ENCODE peak calls at places on chromosomes 13 and 19, in seven cellular contexts. B is tibial nerve, R is heart right ventricle, M is ascending aorta, T is thoracic aorta, D is IMR-90, E is endodermal cell. X is an unnamed sample. For H3K27me3, the result is how much of the 10 kb centered on the place peaks cover.

GRCh38 chr13:27007166-27007565 is 164.4 kb downstream of the USP12 start:
- DNase-seq in B (no peak), R (no peak), M (no peak), T (no peak), D (no peak), E (peak), X (no peak)

GRCh38 chr13:31282741-31283455 is 83.1 kb downstream of the B3GLCT start:
- DNase-seq in B (no peak), R (no peak), M (no peak), T (no peak), D (no peak), E (no peak), X (no peak)

GRCh38 chr13:63586467-63586866 is 2170.8 kb upstream of the PCDH20 start:
- DNase-seq in B (no peak), R (no peak), M (no peak), T (no peak), D (no peak), E (no peak), X (no peak)

GRCh38 chr13:76307157-76307556 is 579.0 kb downstream of the KCTD12 start:
- DNase-seq in B (no peak), R (no peak), M (no peak), T (no peak), D (peak), E (no peak), X (no peak)

GRCh38 chr19:46746281-46746965 is at the start of gene STRN4:
- DNase-seq in B (no peak), R (peak), M (no peak), T (no peak), D (no peak), E (peak), X (no peak)

GRCh38 chr19:1400281-1401137 is 833 bp downstream of the GAMT start:
- DNase-seq in B (no peak), R (peak), M (no peak), T (no peak), D (no peak), E (no peak), X (no peak)

GRCh38 chr19:33139165-33139564 is 7.3 kb downstream of the WDR88 start:
- DNase-seq in B (no peak), R (no peak), M (no peak), T (no peak), D (no peak), E (no peak), X (no peak)

GRCh38 chr19:48348039-48348438 is 15.7 kb downstream of the TMEM143 start:
- DNase-seq in B (no peak), R (no peak), M (no peak), T (no peak), D (no peak), E (no peak), X (no peak)

GRCh38 chr13:112444416-112445399 is 68.6 kb downstream of the SPACA7 start:
- DNase-seq in B (no peak), R (no peak), M (no peak), T (no peak), D (no peak), E (peak), X (no peak)

GRCh38 chr13:45333973-45334922 is 6.7 kb downstream of the TPT1 start:
- DNase-seq in B (no peak), R (no peak), M (no peak), T (no peak), D (peak), E (peak), X (no peak)

GRCh38 chr19:58519087-58519354 is 589 bp downstream of the ZBTB45 start:
- DNase-seq in B (peak), R (peak), M (no peak), T (no peak), D (peak), E (peak), X (peak)

GRCh38 chr19:51691122-51692064 is 1.7 kb upstream of the SPACA6 start:
- DNase-seq in B (no peak), R (no peak), M (no peak), T (no peak), D (peak), E (peak), X (no peak)

GRCh38 chr13:86856996-86857395 is 814.2 kb upstream of the SLITRK5 start:
- DNase-seq in B (no peak), R (no peak), M (no peak), T (no peak), D (peak), E (no peak), X (no peak)

GRCh38 chr19:55672418-55672817 is 2.6 kb upstream of the EPN1 start:
- DNase-seq in B (no peak), R (no peak), M (no peak), T (no peak), D (peak), E (no peak), X (no peak)

GRCh38 chr19:38199340-38199739 is 24.7 kb downstream of the DPF1 start:
- DNase-seq in B (no peak), R (no peak), M (no peak), T (no peak), D (no peak), E (no peak), X (no peak)

GRCh38 chr19:21915411-21915810 is 79.4 kb upstream of the ZNF43 start:
- DNase-seq in B (no peak), R (no peak), M (no peak), T (no peak), D (no peak), E (no peak), X (no peak)

GRCh38 chr19:13860679-13861391 is 16.1 kb upstream of the NANOS3 start:
- DNase-seq in B (no peak), R (no peak), M (no peak), T (no peak), D (no peak), E (no peak), X (no peak)

GRCh38 chr19:38733493-38734175 is 10.6 kb downstream of the CAPN12 start:
- DNase-seq in B (no peak), R (peak), M (no peak), T (no peak), D (no peak), E (no peak), X (no peak)

GRCh38 chr13:76884167-76884566 is 2.0 kb downstream of the KCTD12 start:
- DNase-seq in B (no peak), R (peak), M (no peak), T (no peak), D (no peak), E (peak), X (no peak)

GRCh38 chr13:65844266-65844841 is 1385.8 kb downstream of the PCDH9 start:
- DNase-seq in B (no peak), R (peak), M (no peak), T (no peak), D (no peak), E (no peak), X (no peak)

GRCh38 chr19:16836115-16836905 is 7.1 kb downstream of the SIN3B start:
- DNase-seq in B (peak), R (no peak), M (no peak), T (no peak), D (peak), E (peak), X (no peak)

GRCh38 chr19:34224996-34225658 is 29.2 kb upstream of the GARRE1 start:
- DNase-seq in B (no peak), R (no peak), M (no peak), T (no peak), D (peak), E (peak), X (no peak)

DNA sequence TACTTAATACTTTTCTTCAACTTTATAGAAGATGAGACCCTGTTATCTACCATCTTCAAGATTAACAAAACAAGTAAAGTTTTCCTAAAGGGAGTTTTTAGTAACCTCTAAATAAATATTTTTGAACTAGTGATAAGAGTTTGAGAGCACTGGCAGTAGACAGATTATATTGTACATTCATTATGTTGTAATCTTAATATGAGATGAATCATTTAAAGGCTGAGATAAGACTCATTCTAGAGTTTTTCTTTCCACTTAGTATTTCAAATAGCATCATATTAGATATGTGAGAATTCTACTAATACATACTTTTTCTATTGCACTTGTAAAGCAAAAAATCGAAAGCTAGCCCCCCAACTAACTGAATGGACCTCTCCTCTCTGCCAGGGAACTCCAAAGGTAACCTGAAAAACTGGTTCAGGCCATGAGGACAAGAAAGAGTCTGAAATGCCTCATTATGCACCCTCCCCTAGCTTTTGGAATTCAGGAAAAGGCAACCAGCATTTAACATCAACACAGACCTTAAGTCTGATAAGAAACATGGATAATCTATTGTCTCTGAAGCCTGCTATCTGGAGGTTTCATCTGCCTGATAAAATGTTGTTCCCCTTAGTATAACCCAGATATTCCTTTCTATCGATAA is 875.4 kb upstream of the SLC10A2 start:
- DNase-seq in B (no peak), R (no peak), M (no peak), T (no peak), D (no peak), E (no peak), X (no peak)
- H3K4me3 ChIP-seq in B (no peak), R (no peak), M (no peak), T (no peak), D (no peak), E (no peak), X (no peak)

GRCh38 chr13:81927347-81927746 is 1586.4 kb upstream of the SPRY2 start:
- DNase-seq in B (no peak), R (no peak), M (no peak), T (no peak), D (no peak), E (peak), X (no peak)

DNA sequence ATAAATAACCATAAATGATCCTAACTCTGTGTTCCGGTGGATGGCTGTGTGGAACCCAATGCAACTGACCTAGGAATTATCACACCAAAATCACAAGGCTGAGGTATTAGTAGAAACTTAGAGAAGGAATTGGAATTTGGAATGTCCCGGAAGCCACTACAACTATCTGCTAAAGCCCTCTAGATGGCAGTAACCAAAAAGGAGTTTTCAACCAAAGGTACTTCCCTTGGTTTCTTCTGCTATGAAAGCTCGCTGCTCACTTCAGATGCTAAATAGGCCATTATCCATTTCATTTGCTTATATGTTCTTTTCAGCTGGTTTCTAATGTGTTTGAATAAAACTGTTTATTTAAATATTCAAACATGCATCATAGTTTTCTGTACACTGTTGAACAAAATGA is 1589.1 kb upstream of the SPRY2 start:
- DNase-seq in B (no peak), R (no peak), M (no peak), T (no peak), D (no peak), E (peak), X (no peak)
- TF ChIP-seq CTCF in B (no peak), R (no peak), M (peak), T (no peak), D (no peak), E (peak), X (peak)

GRCh38 chr19:5339950-5340636 is 519 bp downstream of the PTPRS start:
- DNase-seq in B (no peak), R (no peak), M (no peak), T (no peak), D (no peak), E (peak), X (no peak)
- H3K27me3 ChIP-seq in B (half or more), R (half or more), M (under half), T (under half), D (under half), E (under half), X (under half)

GRCh38 chr13:107649071-107649470 is 566.3 kb downstream of the LIG4 start:
- DNase-seq in B (no peak), R (no peak), M (no peak), T (no peak), D (peak), E (no peak), X (no peak)
- H3K4me3 ChIP-seq in B (no peak), R (no peak), M (no peak), T (no peak), D (no peak), E (no peak), X (no peak)

DNA sequence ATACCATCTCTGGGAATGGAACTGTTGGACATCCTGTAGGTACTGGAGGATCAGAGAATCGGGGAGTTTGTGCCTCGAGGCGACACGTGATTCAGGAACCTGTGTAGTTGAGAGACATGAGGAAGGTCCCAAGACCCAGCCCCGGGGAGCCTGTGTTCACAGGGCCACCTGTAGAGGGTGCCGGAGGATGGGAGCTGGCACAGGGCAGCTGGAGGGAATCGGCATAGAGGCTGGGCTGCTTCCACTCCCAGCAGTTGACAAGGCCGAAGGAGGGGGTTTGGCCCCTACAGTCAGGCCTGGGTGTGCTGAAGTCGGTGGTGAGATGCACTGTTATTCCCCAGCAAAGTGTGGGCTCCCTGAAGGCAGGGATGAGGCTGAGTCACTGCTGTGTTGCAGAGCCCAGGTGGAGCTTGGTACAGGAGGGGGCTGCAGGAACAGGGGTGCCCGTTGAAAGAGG is 2.5 kb upstream of the ISYNA1 start:
- DNase-seq in B (no peak), R (no peak), M (no peak), T (no peak), D (no peak), E (peak), X (no peak)
- TF ChIP-seq CTCF in B (no peak), R (no peak), M (no peak), T (no peak), D (peak), E (peak), X (peak)

GRCh38 chr19:50432658-50433057 is at the start of gene MYBPC2:
- DNase-seq in B (no peak), R (no peak), M (no peak), T (no peak), D (no peak), E (peak), X (no peak)
- H3K27me3 ChIP-seq in B (half or more), R (under half), M (under half), T (under half), D (under half), E (under half), X (under half)

GRCh38 chr19:20273376-20273775 is 106.4 kb downstream of the ZNF486 start:
- DNase-seq in B (no peak), R (no peak), M (no peak), T (no peak), D (no peak), E (no peak), X (no peak)

GRCh38 chr19:20273951-20274578 is 107.1 kb downstream of the ZNF486 start:
- DNase-seq in B (no peak), R (no peak), M (no peak), T (no peak), D (no peak), E (no peak), X (no peak)

GRCh38 chr19:20271215-20271926 is 104.4 kb downstream of the ZNF486 start:
- DNase-seq in B (no peak), R (no peak), M (no peak), T (no peak), D (no peak), E (no peak), X (no peak)

DNA sequence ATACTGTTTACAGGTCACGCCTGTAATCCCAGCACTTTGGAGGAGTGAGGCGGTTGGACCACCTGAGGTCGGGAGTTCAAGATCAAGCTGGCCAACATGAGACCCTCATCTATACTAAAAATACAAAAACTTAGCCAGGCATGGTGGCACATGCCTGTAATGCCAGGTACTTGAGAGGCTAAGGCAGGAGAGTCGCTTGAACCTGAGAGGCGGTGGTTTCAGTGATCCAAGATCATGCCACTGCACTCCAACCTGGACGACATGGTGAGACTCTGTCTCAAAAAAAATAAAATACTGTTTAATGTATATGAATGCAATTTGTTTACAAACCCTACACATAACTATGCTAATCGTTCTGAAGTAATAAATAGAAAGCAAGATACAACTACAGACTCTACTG is 102.4 kb downstream of the ZNF486 start:
- DNase-seq in B (no peak), R (no peak), M (no peak), T (no peak), D (no peak), E (no peak), X (no peak)
- H3K4me3 ChIP-seq in B (no peak), R (no peak), M (no peak), T (no peak), D (no peak), E (no peak), X (no peak)

GRCh38 chr13:42660367-42660965 is 86.5 kb downstream of the TNFSF11 start:
- DNase-seq in B (no peak), R (no peak), M (no peak), T (no peak), D (peak), E (no peak), X (no peak)
- TF ChIP-seq CTCF in B (no peak), R (no peak), M (no peak), T (no peak), D (peak), E (no peak), X (peak)

X was measured in BJ.